ENCODE peak calls at places on chromosomes 16 and 17, in seven cellular contexts. One of them, this sample, is unnamed.

GRCh38 chr17:72465191-72466024 is 344.6 kb downstream of the SOX9 start:
- DNase-seq in DND-41: no peak
- DNase-seq in cardiac fibroblast: peak; percentile 49
- DNase-seq in cardiac muscle cell: no peak
- DNase-seq in esophagus squamous epithelium: no peak
- DNase-seq in ovary: no peak
- DNase-seq in heart left ventricle: no peak
- DNase-seq in this sample: no peak

GRCh38 chr17:53012364-53012763 is 810.4 kb upstream of the KIF2B start:
- DNase-seq in cardiac fibroblast: no peak
- DNase-seq in ovary: no peak
- DNase-seq in esophagus squamous epithelium: no peak
- DNase-seq in DND-41: no peak
- DNase-seq in cardiac muscle cell: no peak
- DNase-seq in heart left ventricle: no peak
- DNase-seq in this sample: no peak

GRCh38 chr17:61410555-61411089 is 11.0 kb downstream of the TBX2 start:
- DNase-seq in heart left ventricle: peak; percentile 84
- DNase-seq in ovary: peak; percentile 82
- DNase-seq in cardiac fibroblast: peak; percentile 65
- DNase-seq in cardiac muscle cell: peak; percentile 89
- DNase-seq in DND-41: no peak
- DNase-seq in esophagus squamous epithelium: no peak
- DNase-seq in this sample: peak; percentile 85

GRCh38 chr16:86382774-86383407 is 127.4 kb upstream of the FOXF1 start:
- DNase-seq in ovary: no peak
- DNase-seq in heart left ventricle: no peak
- DNase-seq in DND-41: no peak
- DNase-seq in esophagus squamous epithelium: no peak
- DNase-seq in cardiac fibroblast: no peak
- DNase-seq in cardiac muscle cell: no peak
- DNase-seq in this sample: no peak

GRCh38 chr17:7484964-7485377 is 805 bp downstream of the POLR2A start:
- DNase-seq in heart left ventricle: no peak
- DNase-seq in DND-41: no peak
- DNase-seq in cardiac muscle cell: no peak
- DNase-seq in cardiac fibroblast: no peak
- DNase-seq in esophagus squamous epithelium: no peak
- DNase-seq in ovary: no peak
- DNase-seq in this sample: no peak

GRCh38 chr17:2395258-2396170 is 5.3 kb downstream of the MNT start:
- DNase-seq in ovary: no peak
- DNase-seq in cardiac muscle cell: peak; percentile 49
- DNase-seq in DND-41: no peak
- DNase-seq in heart left ventricle: no peak
- DNase-seq in esophagus squamous epithelium: no peak
- DNase-seq in cardiac fibroblast: peak; percentile 45
- DNase-seq in this sample: no peak

GRCh38 chr17:59632398-59632797 is 12.7 kb downstream of the CLTC start:
- DNase-seq in ovary: no peak
- DNase-seq in cardiac fibroblast: no peak
- DNase-seq in esophagus squamous epithelium: no peak
- DNase-seq in cardiac muscle cell: no peak
- DNase-seq in DND-41: no peak
- DNase-seq in heart left ventricle: no peak
- DNase-seq in this sample: no peak

GRCh38 chr16:22203091-22203490 is 3.0 kb upstream of the EEF2K start:
- DNase-seq in ovary: no peak
- DNase-seq in cardiac muscle cell: no peak
- DNase-seq in DND-41: no peak
- DNase-seq in cardiac fibroblast: no peak
- DNase-seq in heart left ventricle: no peak
- DNase-seq in esophagus squamous epithelium: no peak
- DNase-seq in this sample: no peak

GRCh38 chr17:27319536-27320221 is 25.8 kb downstream of the WSB1 start:
- DNase-seq in ovary: peak; percentile 55
- DNase-seq in cardiac muscle cell: peak; percentile 26
- DNase-seq in cardiac fibroblast: peak; percentile 95
- DNase-seq in esophagus squamous epithelium: no peak
- DNase-seq in heart left ventricle: peak; percentile 77
- DNase-seq in DND-41: no peak
- DNase-seq in this sample: peak; percentile 73

GRCh38 chr17:75240394-75241142 is 20.8 kb downstream of the GGA3 start:
- DNase-seq in ovary: no peak
- DNase-seq in cardiac fibroblast: peak; percentile 42
- DNase-seq in cardiac muscle cell: peak; percentile 44
- DNase-seq in esophagus squamous epithelium: no peak
- DNase-seq in DND-41: peak; percentile 49
- DNase-seq in heart left ventricle: no peak
- DNase-seq in this sample: no peak

GRCh38 chr17:59423137-59423703 is 91.8 kb downstream of the YPEL2 start:
- DNase-seq in ovary: peak; percentile 51
- DNase-seq in heart left ventricle: peak; percentile 42
- DNase-seq in cardiac fibroblast: peak; percentile 86
- DNase-seq in cardiac muscle cell: peak; percentile 54
- DNase-seq in esophagus squamous epithelium: no peak
- DNase-seq in DND-41: no peak
- DNase-seq in this sample: peak; percentile 64

GRCh38 chr17:43858201-43858600 is 11.2 kb downstream of the CD300LG start:
- DNase-seq in cardiac fibroblast: no peak
- DNase-seq in ovary: no peak
- DNase-seq in heart left ventricle: no peak
- DNase-seq in cardiac muscle cell: no peak
- DNase-seq in DND-41: no peak
- DNase-seq in esophagus squamous epithelium: no peak
- DNase-seq in this sample: no peak

GRCh38 chr17:8015957-8016631 is 13.7 kb downstream of the GUCY2D start:
- DNase-seq in heart left ventricle: no peak
- DNase-seq in cardiac muscle cell: peak; percentile 32
- DNase-seq in ovary: no peak
- DNase-seq in esophagus squamous epithelium: no peak
- DNase-seq in DND-41: no peak
- DNase-seq in cardiac fibroblast: no peak
- DNase-seq in this sample: no peak

GRCh38 chr17:43679911-43680310 is 18.2 kb upstream of the MEOX1 start:
- DNase-seq in cardiac fibroblast: no peak
- DNase-seq in esophagus squamous epithelium: no peak
- DNase-seq in heart left ventricle: no peak
- DNase-seq in cardiac muscle cell: no peak
- DNase-seq in ovary: no peak
- DNase-seq in DND-41: no peak
- DNase-seq in this sample: no peak

GRCh38 chr16:9007177-9007794 is 43.6 kb upstream of the USP7 start:
- DNase-seq in DND-41: no peak
- DNase-seq in ovary: no peak
- DNase-seq in cardiac fibroblast: peak; percentile 18
- DNase-seq in heart left ventricle: no peak
- DNase-seq in esophagus squamous epithelium: no peak
- DNase-seq in cardiac muscle cell: no peak
- DNase-seq in this sample: no peak

GRCh38 chr17:75740631-75741077 is 19.4 kb downstream of the ITGB4 start:
- DNase-seq in heart left ventricle: no peak
- DNase-seq in DND-41: no peak
- DNase-seq in cardiac fibroblast: no peak
- DNase-seq in esophagus squamous epithelium: no peak
- DNase-seq in ovary: no peak
- DNase-seq in cardiac muscle cell: no peak
- DNase-seq in this sample: no peak

GRCh38 chr16:89163297-89163696 is 8.3 kb upstream of the CDH15 start:
- DNase-seq in heart left ventricle: no peak
- DNase-seq in esophagus squamous epithelium: no peak
- DNase-seq in cardiac muscle cell: no peak
- DNase-seq in ovary: no peak
- DNase-seq in cardiac fibroblast: no peak
- DNase-seq in DND-41: no peak
- DNase-seq in this sample: no peak

GRCh38 chr16:55835578-55835977 is 2.7 kb upstream of the CES1 start:
- DNase-seq in cardiac fibroblast: peak; percentile 25
- DNase-seq in esophagus squamous epithelium: no peak
- DNase-seq in DND-41: no peak
- DNase-seq in ovary: peak; percentile 61
- DNase-seq in cardiac muscle cell: no peak
- DNase-seq in heart left ventricle: no peak
- DNase-seq in this sample: no peak

GRCh38 chr17:41537990-41538389 is 9.9 kb upstream of the KRT19 start:
- DNase-seq in cardiac fibroblast: peak; percentile 56
- DNase-seq in DND-41: no peak
- DNase-seq in ovary: no peak
- DNase-seq in cardiac muscle cell: no peak
- DNase-seq in heart left ventricle: no peak
- DNase-seq in esophagus squamous epithelium: no peak
- DNase-seq in this sample: no peak

GRCh38 chr17:41538565-41538991 is 10.5 kb upstream of the KRT19 start:
- DNase-seq in esophagus squamous epithelium: no peak
- DNase-seq in cardiac fibroblast: no peak
- DNase-seq in cardiac muscle cell: no peak
- DNase-seq in ovary: no peak
- DNase-seq in DND-41: no peak
- DNase-seq in heart left ventricle: no peak
- DNase-seq in this sample: no peak

GRCh38 chr17:41537614-41537954 is 9.5 kb upstream of the KRT19 start:
- DNase-seq in esophagus squamous epithelium: no peak
- DNase-seq in ovary: no peak
- DNase-seq in cardiac fibroblast: no peak
- DNase-seq in heart left ventricle: no peak
- DNase-seq in DND-41: no peak
- DNase-seq in cardiac muscle cell: no peak
- DNase-seq in this sample: no peak

GRCh38 chr17:41535764-41536481 is 7.8 kb upstream of the KRT19 start:
- DNase-seq in heart left ventricle: no peak
- DNase-seq in cardiac muscle cell: no peak
- DNase-seq in esophagus squamous epithelium: no peak
- DNase-seq in cardiac fibroblast: no peak
- DNase-seq in ovary: no peak
- DNase-seq in DND-41: no peak
- DNase-seq in this sample: no peak

GRCh38 chr17:41536741-41537613 is 8.9 kb upstream of the KRT19 start:
- DNase-seq in esophagus squamous epithelium: no peak
- DNase-seq in cardiac muscle cell: no peak
- DNase-seq in ovary: no peak
- DNase-seq in heart left ventricle: no peak
- DNase-seq in DND-41: no peak
- DNase-seq in cardiac fibroblast: no peak
- DNase-seq in this sample: no peak
- H3K4me3 ChIP-seq in esophagus squamous epithelium: no peak overlapping the region
- H3K4me3 ChIP-seq in cardiac muscle cell: no peak overlapping the region
- H3K4me3 ChIP-seq in ovary: no peak overlapping the region
- H3K4me3 ChIP-seq in heart left ventricle: no peak overlapping the region
- H3K4me3 ChIP-seq in DND-41: no peak overlapping the region
- H3K4me3 ChIP-seq in cardiac fibroblast: no peak overlapping the region
- H3K4me3 ChIP-seq in this sample: no peak overlapping the region

GRCh38 chr17:32319548-32319905 is 22.4 kb downstream of the C17orf75 start:
- DNase-seq in cardiac fibroblast: peak; percentile 61
- DNase-seq in heart left ventricle: peak; percentile 77
- DNase-seq in esophagus squamous epithelium: peak; percentile 9
- DNase-seq in cardiac muscle cell: peak; percentile 73
- DNase-seq in DND-41: peak; percentile 78
- DNase-seq in ovary: peak; percentile 81
- DNase-seq in this sample: peak; percentile 72
- H3K4me3 ChIP-seq in cardiac fibroblast: no peak overlapping the region
- H3K4me3 ChIP-seq in heart left ventricle: no peak overlapping the region
- H3K4me3 ChIP-seq in esophagus squamous epithelium: no peak overlapping the region
- H3K4me3 ChIP-seq in cardiac muscle cell: no peak overlapping the region
- H3K4me3 ChIP-seq in DND-41: no peak overlapping the region
- H3K4me3 ChIP-seq in ovary: no peak overlapping the region
- H3K4me3 ChIP-seq in this sample: no peak overlapping the region

GRCh38 chr16:3934491-3935185 is 54.1 kb upstream of the CREBBP start:
- DNase-seq in cardiac fibroblast: no peak
- DNase-seq in esophagus squamous epithelium: no peak
- DNase-seq in DND-41: no peak
- DNase-seq in cardiac muscle cell: no peak
- DNase-seq in ovary: no peak
- DNase-seq in heart left ventricle: no peak
- DNase-seq in this sample: no peak

GRCh38 chr16:3938843-3939624 is 58.5 kb upstream of the CREBBP start:
- DNase-seq in heart left ventricle: peak; percentile 53
- DNase-seq in DND-41: peak; percentile 38
- DNase-seq in cardiac muscle cell: peak; percentile 86
- DNase-seq in esophagus squamous epithelium: no peak
- DNase-seq in cardiac fibroblast: peak; percentile 86
- DNase-seq in ovary: peak; percentile 66
- DNase-seq in this sample: peak; percentile 63

GRCh38 chr16:3937066-3937875 is 56.8 kb upstream of the CREBBP start:
- DNase-seq in esophagus squamous epithelium: no peak
- DNase-seq in cardiac fibroblast: no peak
- DNase-seq in heart left ventricle: no peak
- DNase-seq in DND-41: no peak
- DNase-seq in cardiac muscle cell: no peak
- DNase-seq in ovary: no peak
- DNase-seq in this sample: no peak

GRCh38 chr16:3935921-3936320 is 55.4 kb upstream of the CREBBP start:
- DNase-seq in esophagus squamous epithelium: no peak
- DNase-seq in cardiac muscle cell: no peak
- DNase-seq in heart left ventricle: no peak
- DNase-seq in DND-41: no peak
- DNase-seq in cardiac fibroblast: no peak
- DNase-seq in ovary: no peak
- DNase-seq in this sample: no peak

GRCh38 chr16:3938471-3938842 is 57.9 kb upstream of the CREBBP start:
- DNase-seq in ovary: no peak
- DNase-seq in cardiac fibroblast: no peak
- DNase-seq in DND-41: no peak
- DNase-seq in heart left ventricle: no peak
- DNase-seq in esophagus squamous epithelium: no peak
- DNase-seq in cardiac muscle cell: no peak
- DNase-seq in this sample: no peak
- H3K4me3 ChIP-seq in ovary: peak overlapping the region; percentile 48
- H3K4me3 ChIP-seq in cardiac fibroblast: peak overlapping the region; percentile 51
- H3K4me3 ChIP-seq in DND-41: no peak overlapping the region
- H3K4me3 ChIP-seq in heart left ventricle: peak overlapping the region; percentile 57
- H3K4me3 ChIP-seq in esophagus squamous epithelium: peak overlapping the region; percentile 40
- H3K4me3 ChIP-seq in cardiac muscle cell: no peak overlapping the region
- H3K4me3 ChIP-seq in this sample: peak overlapping the region; percentile 39

GRCh38 chr17:3475155-3475808 is 515 bp upstream of the ASPA start:
- DNase-seq in ovary: no peak
- DNase-seq in cardiac fibroblast: no peak
- DNase-seq in esophagus squamous epithelium: no peak
- DNase-seq in heart left ventricle: no peak
- DNase-seq in cardiac muscle cell: no peak
- DNase-seq in DND-41: no peak
- DNase-seq in this sample: no peak

GRCh38 chr17:3479988-3480387 is 4.2 kb downstream of the ASPA start:
- DNase-seq in cardiac muscle cell: no peak
- DNase-seq in ovary: no peak
- DNase-seq in cardiac fibroblast: no peak
- DNase-seq in esophagus squamous epithelium: no peak
- DNase-seq in DND-41: no peak
- DNase-seq in heart left ventricle: no peak
- DNase-seq in this sample: no peak

GRCh38 chr17:3474212-3474611 is 1.6 kb upstream of the ASPA start:
- DNase-seq in heart left ventricle: no peak
- DNase-seq in ovary: no peak
- DNase-seq in cardiac muscle cell: no peak
- DNase-seq in cardiac fibroblast: peak; percentile 60
- DNase-seq in DND-41: no peak
- DNase-seq in esophagus squamous epithelium: no peak
- DNase-seq in this sample: no peak

GRCh38 chr17:3472137-3472536 is 518 bp upstream of the SPATA22 start:
- DNase-seq in heart left ventricle: no peak
- DNase-seq in cardiac fibroblast: no peak
- DNase-seq in esophagus squamous epithelium: no peak
- DNase-seq in DND-41: no peak
- DNase-seq in cardiac muscle cell: no peak
- DNase-seq in ovary: no peak
- DNase-seq in this sample: no peak

GRCh38 chr17:3475812-3476686 is at the start of gene ASPA:
- DNase-seq in cardiac fibroblast: peak; percentile 20
- DNase-seq in ovary: no peak
- DNase-seq in DND-41: no peak
- DNase-seq in heart left ventricle: no peak
- DNase-seq in esophagus squamous epithelium: no peak
- DNase-seq in cardiac muscle cell: no peak
- DNase-seq in this sample: no peak
- H3K4me3 ChIP-seq in cardiac fibroblast: peak within 1 kb of the TSS; percentile 22
- H3K4me3 ChIP-seq in ovary: peak within 1 kb of the TSS; percentile 19
- H3K4me3 ChIP-seq in DND-41: no peak within 1 kb of the TSS
- H3K4me3 ChIP-seq in heart left ventricle: peak within 1 kb of the TSS; percentile 29
- H3K4me3 ChIP-seq in esophagus squamous epithelium: peak within 1 kb of the TSS; percentile 43
- H3K4me3 ChIP-seq in cardiac muscle cell: no peak within 1 kb of the TSS
- H3K4me3 ChIP-seq in this sample: peak within 1 kb of the TSS; percentile 21